ENCODE peak calls at places on chromosomes 6 and 20, in seven cellular contexts. Z is lower lobe of right lung, Q is neural crest cell, I is heart right ventricle, W is left ventricle myocardium inferior, A is GM10248, J is tibial artery. B is an unnamed sample.

GRCh38 chr6:125251516-125252229 is 50.1 kb downstream of the HDDC2 start:
- DNase-seq in Z (no peak), Q (no peak), I (no peak), W (no peak), A (no peak), J (no peak), B (peak)

GRCh38 chr6:88349511-88349910 is 183.4 kb upstream of the CNR1 start:
- DNase-seq in Z (no peak), Q (no peak), I (no peak), W (no peak), A (no peak), J (no peak), B (no peak)

GRCh38 chr6:170167657-170168159 is 123.2 kb downstream of the DLL1 start:
- DNase-seq in Z (peak), Q (no peak), I (peak), W (peak), A (no peak), J (no peak), B (no peak)

GRCh38 chr20:49859807-49860206 is 47.2 kb downstream of the SLC9A8 start:
- DNase-seq in Z (no peak), Q (no peak), I (no peak), W (no peak), A (no peak), J (no peak), B (no peak)

GRCh38 chr6:122956376-122956775 is 39.7 kb upstream of the CLVS2 start:
- DNase-seq in Z (no peak), Q (no peak), I (no peak), W (no peak), A (no peak), J (no peak), B (no peak)

GRCh38 chr20:6395695-6396094 is 272.9 kb upstream of the FERMT1 start:
- DNase-seq in Z (no peak), Q (no peak), I (no peak), W (no peak), A (no peak), J (no peak), B (no peak)

GRCh38 chr20:63122626-63123025 is 93.3 kb downstream of the YTHDF1 start:
- DNase-seq in Z (peak), Q (no peak), I (no peak), W (no peak), A (no peak), J (peak), B (no peak)

GRCh38 chr6:121694389-121695185 is 259.1 kb downstream of the GJA1 start:
- DNase-seq in Z (no peak), Q (no peak), I (no peak), W (no peak), A (no peak), J (no peak), B (no peak)

GRCh38 chr6:84280030-84280429 is 52.6 kb upstream of the CEP162 start:
- DNase-seq in Z (no peak), Q (no peak), I (no peak), W (no peak), A (no peak), J (no peak), B (no peak)

GRCh38 chr6:33490198-33490597 is 35.8 kb downstream of the ZBTB9 start:
- DNase-seq in Z (no peak), Q (no peak), I (no peak), W (no peak), A (no peak), J (no peak), B (no peak)

GRCh38 chr20:25525857-25526256 is 59.5 kb downstream of the NINL start:
- DNase-seq in Z (no peak), Q (no peak), I (no peak), W (no peak), A (no peak), J (no peak), B (no peak)

GRCh38 chr6:110708295-110708965 is 106.8 kb downstream of the CDK19 start:
- DNase-seq in Z (no peak), Q (no peak), I (no peak), W (no peak), A (no peak), J (no peak), B (no peak)

GRCh38 chr6:79647756-79648155 is 16.6 kb downstream of the SH3BGRL2 start:
- DNase-seq in Z (no peak), Q (no peak), I (no peak), W (no peak), A (no peak), J (no peak), B (no peak)

GRCh38 chr20:8018928-8019177 is 708 bp downstream of the TMX4 start:
- DNase-seq in Z (no peak), Q (no peak), I (no peak), W (no peak), A (no peak), J (no peak), B (no peak)

GRCh38 chr6:126339796-126340750 is at the start of gene CENPW:
- DNase-seq in Z (peak), Q (peak), I (peak), W (peak), A (peak), J (peak), B (peak)

GRCh38 chr20:4714818-4715217 is 6.9 kb upstream of the PRND start:
- DNase-seq in Z (no peak), Q (no peak), I (no peak), W (no peak), A (no peak), J (no peak), B (no peak)

GRCh38 chr20:46316984-46317684 is 8.8 kb upstream of the CDH22 start:
- DNase-seq in Z (no peak), Q (no peak), I (no peak), W (no peak), A (no peak), J (no peak), B (no peak)

GRCh38 chr6:32184084-32184640 is at the start of gene AGER:
- DNase-seq in Z (no peak), Q (no peak), I (no peak), W (no peak), A (no peak), J (no peak), B (no peak)

GRCh38 chr6:34298941-34299340 is 50.1 kb upstream of the SMIM29 start:
- DNase-seq in Z (no peak), Q (no peak), I (no peak), W (no peak), A (no peak), J (no peak), B (no peak)

GRCh38 chr20:2133318-2134183 is 31.9 kb downstream of the STK35 start:
- DNase-seq in Z (no peak), Q (no peak), I (no peak), W (no peak), A (no peak), J (peak), B (no peak)

GRCh38 chr20:40218296-40218955 is 470.6 kb downstream of the MAFB start:
- DNase-seq in Z (no peak), Q (no peak), I (no peak), W (no peak), A (no peak), J (no peak), B (no peak)

GRCh38 chr20:9087531-9088217 is 18.8 kb downstream of the PLCB4 start:
- DNase-seq in Z (no peak), Q (no peak), I (no peak), W (no peak), A (no peak), J (no peak), B (no peak)

GRCh38 chr6:83824388-83824801 is 28.8 kb upstream of the RIPPLY2 start:
- DNase-seq in Z (no peak), Q (no peak), I (no peak), W (no peak), A (no peak), J (no peak), B (no peak)

GRCh38 chr6:107124934-107125348 is 9.6 kb upstream of the BEND3 start:
- DNase-seq in Z (no peak), Q (no peak), I (no peak), W (no peak), A (no peak), J (no peak), B (no peak)

GRCh38 chr6:112352607-112353006 is 5.5 kb downstream of the RFPL4B start:
- DNase-seq in Z (no peak), Q (no peak), I (no peak), W (no peak), A (no peak), J (no peak), B (no peak)

GRCh38 chr20:4043329-4043728 is 28.0 kb upstream of the RNF24 start:
- DNase-seq in Z (no peak), Q (no peak), I (no peak), W (no peak), A (no peak), J (no peak), B (no peak)

GRCh38 chr20:25021336-25021735 is 28.8 kb upstream of the APMAP start:
- DNase-seq in Z (no peak), Q (no peak), I (no peak), W (no peak), A (no peak), J (no peak), B (no peak)

GRCh38 chr20:44089987-44090674 is 96.9 kb downstream of the JPH2 start:
- DNase-seq in Z (no peak), Q (peak), I (no peak), W (no peak), A (no peak), J (peak), B (no peak)

GRCh38 chr6:155378284-155378683 is 64.0 kb upstream of the TFB1M start:
- DNase-seq in Z (no peak), Q (no peak), I (no peak), W (no peak), A (peak), J (no peak), B (no peak)

GRCh38 chr6:106056060-106056737 is 29.9 kb upstream of the PRDM1 start:
- DNase-seq in Z (no peak), Q (no peak), I (no peak), W (no peak), A (no peak), J (no peak), B (no peak)

GRCh38 chr6:75284285-75285155 is at the start of gene TMEM30A:
- DNase-seq in Z (peak), Q (peak), I (peak), W (peak), A (peak), J (peak), B (peak)

GRCh38 chr6:154352898-154353585 is 3.6 kb downstream of the IPCEF1 start:
- DNase-seq in Z (no peak), Q (no peak), I (no peak), W (no peak), A (peak), J (no peak), B (no peak)

GRCh38 chr6:167306401-167306998 is 15.4 kb downstream of the UNC93A start:
- DNase-seq in Z (no peak), Q (no peak), I (no peak), W (no peak), A (no peak), J (no peak), B (no peak)

GRCh38 chr6:11729083-11729482 is 49.5 kb downstream of the ADTRP start:
- DNase-seq in Z (no peak), Q (no peak), I (no peak), W (no peak), A (no peak), J (no peak), B (no peak)

GRCh38 chr6:10537726-10538125 is 16.6 kb downstream of the GCNT2 start:
- DNase-seq in Z (no peak), Q (no peak), I (no peak), W (no peak), A (no peak), J (no peak), B (no peak)

GRCh38 chr6:48048460-48049146 is 62.4 kb downstream of the PTCHD4 start:
- DNase-seq in Z (no peak), Q (no peak), I (no peak), W (no peak), A (no peak), J (no peak), B (no peak)

GRCh38 chr6:69848552-69848951 is 17.8 kb upstream of the COL19A1 start:
- DNase-seq in Z (no peak), Q (no peak), I (no peak), W (no peak), A (no peak), J (no peak), B (no peak)

GRCh38 chr6:96235927-96236326 is 220.2 kb downstream of the FUT9 start:
- DNase-seq in Z (no peak), Q (no peak), I (no peak), W (no peak), A (no peak), J (no peak), B (no peak)

GRCh38 chr6:161544801-161545490 is 271.1 kb upstream of the AGPAT4 start:
- DNase-seq in Z (no peak), Q (no peak), I (no peak), W (no peak), A (no peak), J (no peak), B (no peak)

GRCh38 chr6:36370638-36371037 is 16.8 kb downstream of the ETV7 start:
- DNase-seq in Z (no peak), Q (no peak), I (no peak), W (no peak), A (no peak), J (no peak), B (no peak)

GRCh38 chr6:36367743-36368142 is 19.7 kb downstream of the ETV7 start:
- DNase-seq in Z (no peak), Q (no peak), I (no peak), W (no peak), A (no peak), J (no peak), B (no peak)

GRCh38 chr6:36368421-36368820 is 19.0 kb downstream of the ETV7 start:
- DNase-seq in Z (no peak), Q (no peak), I (no peak), W (no peak), A (no peak), J (no peak), B (no peak)

GRCh38 chr6:36371231-36371630 is 16.2 kb downstream of the ETV7 start:
- DNase-seq in Z (no peak), Q (no peak), I (no peak), W (no peak), A (no peak), J (no peak), B (no peak)

DNA sequence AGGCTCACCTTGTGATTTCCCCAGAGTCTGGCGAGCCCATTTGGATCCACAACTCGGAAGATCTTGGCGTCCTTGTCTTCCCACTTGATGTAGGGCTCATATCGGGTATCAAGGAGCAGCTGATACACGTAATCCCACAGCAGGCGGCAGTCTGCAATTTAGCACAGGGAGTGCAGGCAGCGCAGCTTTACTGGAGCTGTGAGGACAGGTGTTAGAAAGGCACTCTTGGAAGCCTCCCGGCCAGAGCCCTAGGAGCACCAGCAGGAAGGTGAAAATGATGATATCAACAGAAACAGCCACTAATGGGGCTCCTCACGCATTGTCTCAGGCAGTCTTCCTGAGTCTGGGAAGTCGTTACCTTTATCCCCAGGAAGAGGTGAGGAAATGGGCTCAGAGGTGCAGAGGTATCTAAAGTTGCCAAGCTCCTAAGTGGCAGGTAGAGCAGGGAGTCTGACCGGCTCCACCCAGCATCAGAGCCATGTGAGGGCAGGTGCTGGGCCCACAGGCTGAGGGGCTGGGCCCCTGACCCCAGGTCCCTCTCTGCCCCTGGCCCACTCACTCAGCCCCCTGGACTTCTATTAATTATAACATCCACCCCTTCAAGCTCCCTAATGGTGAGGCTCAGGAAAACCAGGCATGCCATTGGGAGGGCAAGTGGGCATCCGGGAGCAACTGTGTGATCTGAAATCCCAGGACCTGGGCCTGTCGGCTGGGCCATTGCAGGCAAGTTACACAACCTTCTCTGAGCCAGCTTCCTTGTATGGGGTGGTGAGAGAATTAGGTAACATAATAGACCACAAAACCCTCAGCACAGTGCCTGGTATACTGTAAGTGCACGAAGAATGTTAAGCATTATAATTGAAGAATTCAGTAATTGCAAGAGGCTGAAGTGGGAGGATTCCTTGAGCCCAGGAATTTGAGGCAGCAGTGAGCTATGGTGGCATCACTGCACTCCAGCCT is 18.3 kb downstream of the ETV7 start:
- DNase-seq in Z (peak), Q (no peak), I (no peak), W (no peak), A (no peak), J (no peak), B (no peak)
- TF ChIP-seq CTCF in Z (no peak), Q (no peak), I (no peak), W (no peak), A (no peak), J (no peak), B (no peak)

GRCh38 chr6:140905050-140905449 is 1227.7 kb upstream of the GJE1 start:
- DNase-seq in Z (no peak), Q (no peak), I (no peak), W (no peak), A (no peak), J (no peak), B (no peak)

GRCh38 chr6:140909156-140909555 is 1223.6 kb upstream of the GJE1 start:
- DNase-seq in Z (no peak), Q (no peak), I (no peak), W (no peak), A (no peak), J (no peak), B (no peak)

GRCh38 chr6:140907235-140907634 is 1225.5 kb upstream of the GJE1 start:
- DNase-seq in Z (no peak), Q (no peak), I (no peak), W (no peak), A (no peak), J (no peak), B (no peak)

GRCh38 chr6:140909620-140910019 is 1223.1 kb upstream of the GJE1 start:
- DNase-seq in Z (no peak), Q (no peak), I (no peak), W (no peak), A (no peak), J (no peak), B (no peak)

DNA sequence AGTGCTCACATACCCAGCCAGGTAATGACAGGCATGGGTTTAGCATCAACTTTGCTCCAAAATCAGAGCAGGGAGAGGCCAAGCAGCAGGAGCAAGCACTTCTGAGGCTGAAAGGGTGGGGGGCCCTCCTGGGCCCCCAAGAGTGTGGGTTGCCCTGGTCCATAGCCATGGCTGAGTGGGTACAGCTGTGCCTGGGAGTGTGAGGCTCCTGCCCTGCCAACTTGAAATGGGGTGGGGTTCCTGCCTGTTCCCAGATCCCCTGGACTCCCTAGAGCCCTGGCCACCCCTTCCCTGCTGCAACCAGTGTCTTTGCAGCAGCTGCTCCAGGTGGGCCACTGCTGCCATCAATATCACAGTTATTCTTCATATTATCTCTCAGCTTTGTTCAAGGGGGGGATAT is 1224.2 kb upstream of the GJE1 start:
- DNase-seq in Z (no peak), Q (no peak), I (no peak), W (no peak), A (no peak), J (no peak), B (no peak)
- TF ChIP-seq CTCF in Z (no peak), Q (no peak), I (no peak), W (no peak), A (no peak), J (no peak), B (no peak)

DNA sequence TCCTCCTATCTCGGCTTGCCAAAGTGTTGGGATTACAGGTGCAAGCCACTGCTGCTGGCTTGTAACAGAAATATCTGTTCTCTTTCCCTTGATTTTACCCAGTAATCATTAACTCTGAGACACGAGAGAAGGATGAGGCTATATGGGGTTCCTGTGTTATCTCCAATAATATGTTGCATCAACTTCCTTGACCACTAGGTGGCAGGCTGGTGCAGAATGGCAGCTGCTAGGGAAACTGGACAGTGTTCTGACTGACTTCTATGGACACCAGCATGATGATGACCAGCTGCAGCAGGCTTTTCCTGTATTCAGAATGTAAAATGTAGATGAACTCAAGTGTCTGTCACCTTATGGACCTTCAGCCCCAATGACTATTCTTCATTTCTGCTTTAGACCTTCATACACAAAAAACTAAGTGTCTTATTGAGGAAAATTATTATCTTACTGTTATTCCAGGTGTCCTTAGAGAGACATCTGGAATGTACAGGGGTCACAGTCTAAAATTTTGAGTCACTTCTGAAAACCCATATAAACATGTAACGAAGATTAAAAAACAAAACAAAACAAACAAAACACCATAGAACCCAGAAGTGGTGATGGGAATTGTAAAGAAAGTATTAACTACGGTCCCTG is 20.4 kb upstream of the CD109 start:
- DNase-seq in Z (peak), Q (peak), I (peak), W (peak), A (peak), J (peak), B (peak)
- TF ChIP-seq CTCF in Z (peak), Q (peak), I (peak), W (peak), A (peak), J (peak), B (peak)

GRCh38 chr6:24546432-24546831 is 51.7 kb downstream of the ALDH5A1 start:
- DNase-seq in Z (no peak), Q (no peak), I (no peak), W (no peak), A (no peak), J (no peak), B (no peak)

GRCh38 chr6:24547243-24547642 is 52.5 kb downstream of the ALDH5A1 start:
- DNase-seq in Z (no peak), Q (no peak), I (no peak), W (no peak), A (peak), J (no peak), B (peak)

GRCh38 chr6:24549674-24550418 is 55.1 kb downstream of the ALDH5A1 start:
- DNase-seq in Z (no peak), Q (no peak), I (no peak), W (no peak), A (no peak), J (no peak), B (no peak)

GRCh38 chr6:24551139-24551538 is 56.4 kb downstream of the ALDH5A1 start:
- DNase-seq in Z (no peak), Q (no peak), I (no peak), W (no peak), A (no peak), J (no peak), B (no peak)

DNA sequence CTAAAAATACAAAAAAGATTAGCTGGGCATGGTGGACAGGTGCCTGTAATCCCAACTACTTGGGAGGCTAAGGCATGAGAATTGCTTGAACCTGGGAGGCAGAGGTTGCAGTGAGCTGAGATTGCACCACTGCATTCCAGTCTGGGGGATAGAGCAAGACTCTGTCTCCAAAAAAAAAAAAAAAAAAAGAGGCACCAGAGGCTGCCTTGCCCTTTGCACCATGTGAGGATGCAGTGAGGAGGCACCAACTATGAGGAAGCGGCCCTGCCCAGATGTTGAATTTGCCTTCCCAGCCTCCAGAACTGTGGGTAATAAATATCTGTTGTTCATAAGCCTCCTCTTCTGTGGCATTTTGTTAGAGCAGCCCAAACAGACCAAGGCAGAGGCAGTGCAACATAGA is 54.4 kb downstream of the ALDH5A1 start:
- DNase-seq in Z (no peak), Q (no peak), I (no peak), W (no peak), A (no peak), J (no peak), B (no peak)
- TF ChIP-seq CTCF in Z (no peak), Q (no peak), I (no peak), W (no peak), A (no peak), J (no peak), B (no peak)

B was measured in nephron progenitor cell.